ENCODE peak calls at places on chromosomes 11 and 22, in seven cellular contexts. One of them, this sample, is unnamed.

GRCh38 chr11:13776134-13776815 is 107.8 kb downstream of the FAR1 start:
- DNase-seq in stomach: no peak
- DNase-seq in choroid plexus epithelial cell: no peak
- DNase-seq in foreskin fibroblast: peak
- DNase-seq in coronary artery: no peak
- DNase-seq in HCT116: peak
- DNase-seq in A549: peak
- DNase-seq in this sample: no peak

GRCh38 chr11:12141283-12141682 is 30.9 kb downstream of the MICAL2 start:
- DNase-seq in stomach: no peak
- DNase-seq in choroid plexus epithelial cell: no peak
- DNase-seq in foreskin fibroblast: no peak
- DNase-seq in coronary artery: no peak
- DNase-seq in HCT116: no peak
- DNase-seq in A549: no peak
- DNase-seq in this sample: no peak

GRCh38 chr11:64754919-64755662 is 4.7 kb downstream of the PYGM start:
- DNase-seq in stomach: no peak
- DNase-seq in choroid plexus epithelial cell: no peak
- DNase-seq in foreskin fibroblast: no peak
- DNase-seq in coronary artery: no peak
- DNase-seq in HCT116: no peak
- DNase-seq in A549: no peak
- DNase-seq in this sample: no peak

GRCh38 chr11:80379620-80380278 is 938.9 kb upstream of the TENM4 start:
- DNase-seq in stomach: no peak
- DNase-seq in choroid plexus epithelial cell: no peak
- DNase-seq in foreskin fibroblast: no peak
- DNase-seq in coronary artery: no peak
- DNase-seq in HCT116: no peak
- DNase-seq in A549: no peak
- DNase-seq in this sample: no peak

GRCh38 chr11:23398052-23398451 is 537.8 kb upstream of the CCDC179 start:
- DNase-seq in stomach: no peak
- DNase-seq in choroid plexus epithelial cell: no peak
- DNase-seq in foreskin fibroblast: no peak
- DNase-seq in coronary artery: no peak
- DNase-seq in HCT116: no peak
- DNase-seq in A549: no peak
- DNase-seq in this sample: no peak

GRCh38 chr22:49825436-49825835 is 2.2 kb downstream of the BRD1 start:
- DNase-seq in stomach: no peak
- DNase-seq in choroid plexus epithelial cell: peak
- DNase-seq in foreskin fibroblast: peak
- DNase-seq in coronary artery: no peak
- DNase-seq in HCT116: no peak
- DNase-seq in A549: no peak
- DNase-seq in this sample: peak

GRCh38 chr11:70606951-70607330 is 208.6 kb downstream of the CTTN start:
- DNase-seq in stomach: no peak
- DNase-seq in choroid plexus epithelial cell: no peak
- DNase-seq in foreskin fibroblast: no peak
- DNase-seq in coronary artery: no peak
- DNase-seq in HCT116: no peak
- DNase-seq in A549: no peak
- DNase-seq in this sample: no peak

GRCh38 chr11:91926967-91927366 is 297.7 kb upstream of the FAT3 start:
- DNase-seq in stomach: no peak
- DNase-seq in choroid plexus epithelial cell: no peak
- DNase-seq in foreskin fibroblast: no peak
- DNase-seq in coronary artery: no peak
- DNase-seq in HCT116: no peak
- DNase-seq in A549: no peak
- DNase-seq in this sample: no peak

GRCh38 chr11:126989942-126990715 is 10.4 kb downstream of the KIRREL3 start:
- DNase-seq in stomach: peak
- DNase-seq in choroid plexus epithelial cell: peak
- DNase-seq in foreskin fibroblast: peak
- DNase-seq in coronary artery: no peak
- DNase-seq in HCT116: peak
- DNase-seq in A549: peak
- DNase-seq in this sample: peak

GRCh38 chr11:126430581-126431320 is 75.3 kb downstream of the ST3GAL4 start:
- DNase-seq in stomach: no peak
- DNase-seq in choroid plexus epithelial cell: no peak
- DNase-seq in foreskin fibroblast: peak
- DNase-seq in coronary artery: no peak
- DNase-seq in HCT116: no peak
- DNase-seq in A549: no peak
- DNase-seq in this sample: no peak

GRCh38 chr11:98952110-98952509 is 68.6 kb upstream of the CNTN5 start:
- DNase-seq in stomach: no peak
- DNase-seq in choroid plexus epithelial cell: no peak
- DNase-seq in foreskin fibroblast: no peak
- DNase-seq in coronary artery: no peak
- DNase-seq in HCT116: no peak
- DNase-seq in A549: no peak
- DNase-seq in this sample: no peak

GRCh38 chr22:20549232-20549841 is 41.9 kb downstream of the MED15 start:
- DNase-seq in stomach: no peak
- DNase-seq in choroid plexus epithelial cell: peak
- DNase-seq in foreskin fibroblast: no peak
- DNase-seq in coronary artery: no peak
- DNase-seq in HCT116: no peak
- DNase-seq in A549: no peak
- DNase-seq in this sample: peak

GRCh38 chr11:3132271-3132781 is 32.8 kb downstream of the OSBPL5 start:
- DNase-seq in stomach: no peak
- DNase-seq in choroid plexus epithelial cell: no peak
- DNase-seq in foreskin fibroblast: no peak
- DNase-seq in coronary artery: no peak
- DNase-seq in HCT116: no peak
- DNase-seq in A549: no peak
- DNase-seq in this sample: no peak

GRCh38 chr11:126969865-126970479 is 30.6 kb downstream of the KIRREL3 start:
- DNase-seq in stomach: no peak
- DNase-seq in choroid plexus epithelial cell: no peak
- DNase-seq in foreskin fibroblast: peak
- DNase-seq in coronary artery: no peak
- DNase-seq in HCT116: no peak
- DNase-seq in A549: peak
- DNase-seq in this sample: peak

GRCh38 chr11:6608011-6608410 is 4.0 kb downstream of the TAF10 start:
- DNase-seq in stomach: no peak
- DNase-seq in choroid plexus epithelial cell: no peak
- DNase-seq in foreskin fibroblast: peak
- DNase-seq in coronary artery: peak
- DNase-seq in HCT116: no peak
- DNase-seq in A549: no peak
- DNase-seq in this sample: no peak

GRCh38 chr11:132681971-132682370 is 850.3 kb downstream of the OPCML start:
- DNase-seq in stomach: no peak
- DNase-seq in choroid plexus epithelial cell: no peak
- DNase-seq in foreskin fibroblast: no peak
- DNase-seq in coronary artery: no peak
- DNase-seq in HCT116: no peak
- DNase-seq in A549: no peak
- DNase-seq in this sample: no peak

GRCh38 chr11:113874920-113875413 is 405 bp downstream of the USP28 start:
- DNase-seq in stomach: no peak
- DNase-seq in choroid plexus epithelial cell: peak
- DNase-seq in foreskin fibroblast: no peak
- DNase-seq in coronary artery: no peak
- DNase-seq in HCT116: no peak
- DNase-seq in A549: no peak
- DNase-seq in this sample: peak
- H3K4me3 ChIP-seq in stomach: peak
- H3K4me3 ChIP-seq in choroid plexus epithelial cell: peak
- H3K4me3 ChIP-seq in foreskin fibroblast: peak
- H3K4me3 ChIP-seq in coronary artery: peak
- H3K4me3 ChIP-seq in HCT116: peak
- H3K4me3 ChIP-seq in A549: peak
- H3K4me3 ChIP-seq in this sample: peak

GRCh38 chr11:124644426-124645280 is 22.0 kb downstream of the TBRG1 start:
- DNase-seq in stomach: peak
- DNase-seq in choroid plexus epithelial cell: peak
- DNase-seq in foreskin fibroblast: peak
- DNase-seq in coronary artery: peak
- DNase-seq in HCT116: peak
- DNase-seq in A549: peak
- DNase-seq in this sample: peak
- H3K4me3 ChIP-seq in stomach: peak
- H3K4me3 ChIP-seq in choroid plexus epithelial cell: peak
- H3K4me3 ChIP-seq in foreskin fibroblast: peak
- H3K4me3 ChIP-seq in coronary artery: peak
- H3K4me3 ChIP-seq in HCT116: no peak
- H3K4me3 ChIP-seq in A549: no peak
- H3K4me3 ChIP-seq in this sample: peak

DNA sequence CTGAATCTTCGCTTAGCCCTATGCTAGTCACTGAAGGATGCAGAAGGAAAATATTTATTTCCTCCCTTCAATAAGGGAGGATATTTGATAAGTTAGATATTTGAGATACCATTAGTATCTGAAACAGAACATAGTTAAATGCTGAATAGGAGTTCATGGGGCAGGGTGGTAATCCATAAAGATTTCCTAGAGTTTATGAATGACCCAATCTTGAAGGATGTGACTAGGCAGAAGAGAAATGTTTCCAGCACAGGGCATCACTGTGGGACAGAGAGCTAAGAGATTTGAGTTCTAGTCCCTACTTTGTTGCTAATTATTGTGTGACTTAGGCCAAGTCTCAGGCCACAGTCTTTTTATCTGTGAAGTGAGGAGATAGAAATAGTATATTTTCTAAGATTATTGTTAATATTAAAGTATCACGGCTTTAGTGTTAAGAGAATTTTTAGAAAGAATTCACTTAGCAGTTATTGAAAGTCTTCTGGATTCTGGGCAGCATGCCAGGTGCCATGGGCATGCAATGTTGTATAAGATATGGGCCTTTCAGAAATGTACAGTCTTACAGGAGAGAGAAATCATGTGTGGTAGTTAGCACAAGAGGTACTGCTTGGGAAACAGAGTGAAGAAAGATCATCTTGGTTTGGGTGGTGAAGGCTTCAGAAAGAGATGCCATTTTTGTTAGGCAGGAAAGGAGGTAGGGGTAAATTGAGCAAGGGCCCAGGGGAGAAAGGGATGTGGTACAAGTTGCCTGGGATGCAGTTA is 24.0 kb downstream of the SWAP70 start:
- DNase-seq in stomach: peak
- DNase-seq in choroid plexus epithelial cell: peak
- DNase-seq in foreskin fibroblast: peak
- DNase-seq in coronary artery: no peak
- DNase-seq in HCT116: no peak
- DNase-seq in A549: no peak
- DNase-seq in this sample: peak
- H3K4me3 ChIP-seq in stomach: no peak
- H3K4me3 ChIP-seq in choroid plexus epithelial cell: no peak
- H3K4me3 ChIP-seq in foreskin fibroblast: no peak
- H3K4me3 ChIP-seq in coronary artery: no peak
- H3K4me3 ChIP-seq in HCT116: no peak
- H3K4me3 ChIP-seq in A549: no peak
- H3K4me3 ChIP-seq in this sample: no peak

DNA sequence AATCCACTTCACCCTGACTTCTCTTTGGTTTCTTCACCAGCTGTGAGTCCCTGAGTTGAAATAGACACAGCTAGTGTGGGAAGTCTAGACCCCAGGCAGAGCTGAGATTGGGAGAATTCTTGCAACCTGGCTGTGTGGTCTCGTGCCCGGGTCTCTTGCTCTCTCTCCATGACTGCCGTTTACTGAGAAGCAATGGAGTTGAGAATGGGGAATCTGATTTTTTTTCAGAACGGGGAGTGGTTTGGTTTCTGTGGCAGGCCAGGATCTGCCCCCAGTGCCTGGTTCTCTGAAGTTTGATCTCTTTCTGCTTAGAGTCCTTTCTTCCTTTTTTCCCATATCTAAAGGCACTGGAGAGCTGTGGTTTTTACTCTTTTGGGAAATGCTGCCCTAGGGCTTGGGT is 1.5 kb downstream of the SIDT2 start:
- DNase-seq in stomach: peak
- DNase-seq in choroid plexus epithelial cell: peak
- DNase-seq in foreskin fibroblast: no peak
- DNase-seq in coronary artery: no peak
- DNase-seq in HCT116: no peak
- DNase-seq in A549: no peak
- DNase-seq in this sample: peak
- H3K4me3 ChIP-seq in stomach: peak
- H3K4me3 ChIP-seq in choroid plexus epithelial cell: peak
- H3K4me3 ChIP-seq in foreskin fibroblast: peak
- H3K4me3 ChIP-seq in coronary artery: peak
- H3K4me3 ChIP-seq in HCT116: peak
- H3K4me3 ChIP-seq in A549: no peak
- H3K4me3 ChIP-seq in this sample: peak

GRCh38 chr22:17371446-17371845 is 2.2 kb downstream of the CECR2 start:
- DNase-seq in stomach: no peak
- DNase-seq in choroid plexus epithelial cell: no peak
- DNase-seq in foreskin fibroblast: no peak
- DNase-seq in coronary artery: no peak
- DNase-seq in HCT116: no peak
- DNase-seq in A549: no peak
- DNase-seq in this sample: no peak
- H3K4me3 ChIP-seq in stomach: no peak
- H3K4me3 ChIP-seq in choroid plexus epithelial cell: peak
- H3K4me3 ChIP-seq in foreskin fibroblast: no peak
- H3K4me3 ChIP-seq in coronary artery: peak
- H3K4me3 ChIP-seq in HCT116: no peak
- H3K4me3 ChIP-seq in A549: no peak
- H3K4me3 ChIP-seq in this sample: no peak